ENCODE peak calls at places on chromosomes 6 and 20, in six cellular contexts. O, A, N, V, E and Z are unnamed samples.

GRCh38 chr6:56595490-56596122 is 47.1 kb downstream of the DST start:
- DNase-seq in O (peak; percentile 30), A (peak; percentile 66), N (peak; percentile 59), V (peak; percentile 31), E (no peak), Z (peak; percentile 48)

GRCh38 chr6:113825776-113826175 is 31.4 kb upstream of the MARCKS start:
- DNase-seq in O (peak; percentile 84), A (no peak), N (no peak), V (no peak), E (no peak), Z (no peak)

GRCh38 chr6:107272246-107272645 is 156.9 kb upstream of the BEND3 start:
- DNase-seq in O (no peak), A (peak; percentile 85), N (no peak), V (no peak), E (no peak), Z (peak; percentile 24)

GRCh38 chr20:4973330-4974097 is 27.8 kb downstream of the SLC23A2 start:
- DNase-seq in O (peak; percentile 90), A (peak; percentile 66), N (peak; percentile 94), V (no peak), E (no peak), Z (no peak)

GRCh38 chr6:82608777-82609176 is 245.2 kb downstream of the TPBG start:
- DNase-seq in O (no peak), A (no peak), N (no peak), V (peak; percentile 14), E (no peak), Z (no peak)

GRCh38 chr6:53623497-53623896 is 42.1 kb downstream of the KLHL31 start:
- DNase-seq in O (peak; percentile 61), A (no peak), N (no peak), V (no peak), E (no peak), Z (no peak)

GRCh38 chr6:101537917-101538316 is 144.4 kb downstream of the GRIK2 start:
- DNase-seq in O (peak; percentile 40), A (no peak), N (peak; percentile 39), V (no peak), E (no peak), Z (no peak)

GRCh38 chr20:50744143-50744792 is 12.9 kb downstream of the PARD6B start:
- DNase-seq in O (peak; percentile 88), A (peak; percentile 87), N (peak; percentile 96), V (no peak), E (no peak), Z (peak; percentile 95)

GRCh38 chr6:129680633-129681032 is 29.3 kb downstream of the ARHGAP18 start:
- DNase-seq in O (no peak), A (peak; percentile 57), N (no peak), V (no peak), E (no peak), Z (no peak)

GRCh38 chr6:56843476-56844349 is 111.2 kb upstream of the BEND6 start:
- DNase-seq in O (peak; percentile 73), A (peak; percentile 63), N (peak; percentile 87), V (peak; percentile 79), E (peak; percentile 79), Z (peak; percentile 96)

GRCh38 chr6:117624869-117625481 is 22.7 kb upstream of the GOPC start:
- DNase-seq in O (no peak), A (no peak), N (no peak), V (no peak), E (no peak), Z (peak; percentile 51)

GRCh38 chr6:151391021-151391470 is 313 bp downstream of the ZBTB2 start:
- DNase-seq in O (peak; percentile 60), A (peak; percentile 64), N (peak; percentile 73), V (peak; percentile 77), E (no peak), Z (peak; percentile 85)

GRCh38 chr20:37081717-37082289 is 14.0 kb downstream of the RBL1 start:
- DNase-seq in O (no peak), A (peak; percentile 38), N (peak; percentile 15), V (no peak), E (no peak), Z (peak; percentile 3)

GRCh38 chr6:38671885-38672467 is 31.0 kb downstream of the GLO1 start:
- DNase-seq in O (peak; percentile 76), A (peak; percentile 80), N (peak; percentile 65), V (peak; percentile 17), E (no peak), Z (peak; percentile 69)

GRCh38 chr20:63885264-63886053 is 9.5 kb upstream of the DNAJC5 start:
- DNase-seq in O (no peak), A (peak; percentile 58), N (no peak), V (no peak), E (no peak), Z (no peak)

GRCh38 chr20:20663841-20664240 is 48.6 kb downstream of the RALGAPA2 start:
- DNase-seq in O (no peak), A (no peak), N (no peak), V (no peak), E (no peak), Z (no peak)

GRCh38 chr6:40937491-40937890 is 101.5 kb downstream of the UNC5CL start:
- DNase-seq in O (peak; percentile 65), A (no peak), N (peak; percentile 73), V (no peak), E (no peak), Z (no peak)

GRCh38 chr20:64079273-64080012 is at the start of gene RGS19:
- DNase-seq in O (peak; percentile 64), A (peak; percentile 48), N (no peak), V (peak; percentile 77), E (no peak), Z (peak; percentile 77)

GRCh38 chr6:37524025-37524647 is 24.4 kb upstream of the CCDC167 start:
- DNase-seq in O (peak; percentile 64), A (peak; percentile 34), N (no peak), V (no peak), E (no peak), Z (no peak)

GRCh38 chr6:167906899-167907298 is 80.2 kb downstream of the AFDN start:
- DNase-seq in O (no peak), A (no peak), N (no peak), V (no peak), E (no peak), Z (peak; percentile 26)

GRCh38 chr6:73156793-73157767 is 68.2 kb downstream of the KHDC1L start:
- DNase-seq in O (no peak), A (no peak), N (no peak), V (no peak), E (no peak), Z (peak; percentile 7)

GRCh38 chr6:2858678-2859324 is 17.1 kb upstream of the SERPINB1 start:
- DNase-seq in O (no peak), A (peak; percentile 41), N (peak; percentile 49), V (no peak), E (no peak), Z (no peak)

GRCh38 chr6:22106445-22106844 is 190.4 kb downstream of the PRL start:
- DNase-seq in O (no peak), A (no peak), N (no peak), V (no peak), E (no peak), Z (no peak)

GRCh38 chr6:146352163-146352562 is 191.5 kb upstream of the RAB32 start:
- DNase-seq in O (no peak), A (no peak), N (no peak), V (no peak), E (no peak), Z (no peak)

GRCh38 chr6:146347690-146348089 is 195.9 kb upstream of the RAB32 start:
- DNase-seq in O (no peak), A (no peak), N (no peak), V (no peak), E (no peak), Z (no peak)

GRCh38 chr6:146345582-146345981 is 198.1 kb upstream of the RAB32 start:
- DNase-seq in O (no peak), A (no peak), N (no peak), V (no peak), E (no peak), Z (no peak)

GRCh38 chr6:146351018-146351417 is 192.6 kb upstream of the RAB32 start:
- DNase-seq in O (no peak), A (no peak), N (no peak), V (no peak), E (no peak), Z (no peak)

DNA sequence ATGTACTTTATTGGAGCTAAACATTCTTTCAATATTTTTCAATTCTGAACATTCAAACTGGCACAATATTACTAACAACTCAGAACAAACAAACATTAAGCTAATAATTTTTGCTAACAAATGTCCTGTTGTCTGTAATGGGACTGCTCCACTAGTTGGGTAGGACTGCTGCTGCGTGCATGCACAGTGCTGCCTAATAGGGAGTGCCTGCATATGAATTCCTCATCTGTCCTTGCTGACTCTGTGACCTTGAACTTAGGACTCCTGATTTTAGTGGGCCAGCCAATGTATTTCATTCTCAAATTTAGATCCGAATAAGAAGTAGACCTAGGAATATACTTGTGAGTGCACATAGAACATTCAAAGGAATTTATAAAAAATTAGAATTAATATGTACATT is 196.5 kb upstream of the RAB32 start:
- DNase-seq in O (no peak), A (no peak), N (no peak), V (no peak), E (no peak), Z (no peak)
- H3K4me3 ChIP-seq in O (no peak overlapping the region), A (no peak overlapping the region), N (no peak overlapping the region), V (no peak overlapping the region), E (no peak overlapping the region), Z (no peak overlapping the region)

DNA sequence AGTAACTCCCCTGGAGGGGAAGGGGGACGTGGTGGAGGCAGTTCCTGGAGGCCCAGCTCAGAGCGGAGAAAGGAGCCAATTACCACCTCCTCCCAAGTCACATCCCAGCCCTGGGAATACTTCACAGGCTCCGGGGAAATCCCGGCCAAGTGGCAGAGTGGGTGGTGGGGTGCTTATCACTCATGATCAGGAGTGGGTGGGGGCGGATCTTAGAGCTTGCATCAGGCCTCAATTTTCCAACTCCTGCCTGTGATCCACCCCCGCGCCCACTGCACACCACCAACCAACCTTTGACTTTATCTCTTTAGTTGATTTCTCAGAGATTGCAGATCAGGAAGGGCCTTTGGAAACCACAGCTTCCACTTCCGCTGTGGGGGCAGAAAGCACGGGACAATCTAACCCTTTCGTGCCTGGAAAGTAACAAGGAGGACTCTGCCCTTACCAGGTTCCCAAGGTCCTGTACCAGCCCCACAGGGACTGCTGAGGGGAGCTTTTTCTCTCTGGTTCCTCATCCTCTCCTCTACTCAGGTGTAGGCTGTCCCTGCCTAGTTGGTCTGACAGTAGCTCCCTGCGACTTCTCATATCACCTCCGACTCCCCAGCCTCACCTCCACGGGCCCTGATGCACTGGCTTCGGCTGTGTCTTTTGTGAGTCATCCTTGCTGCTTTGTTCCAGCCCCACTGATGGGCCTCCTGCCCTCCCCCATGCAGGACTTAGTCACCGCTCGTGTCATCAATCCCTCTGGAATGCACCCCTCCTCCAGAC is 24.9 kb upstream of the IER3 start:
- DNase-seq in O (peak; percentile 98), A (peak; percentile 62), N (peak; percentile 97), V (no peak), E (peak; percentile 49), Z (peak; percentile 95)
- H3K4ac ChIP-seq in O (peak overlapping the region; percentile 99), A (peak overlapping the region; percentile 69), N (peak overlapping the region; percentile 95), V (no peak overlapping the region), E (no peak overlapping the region), Z (peak overlapping the region; percentile 90)

DNA sequence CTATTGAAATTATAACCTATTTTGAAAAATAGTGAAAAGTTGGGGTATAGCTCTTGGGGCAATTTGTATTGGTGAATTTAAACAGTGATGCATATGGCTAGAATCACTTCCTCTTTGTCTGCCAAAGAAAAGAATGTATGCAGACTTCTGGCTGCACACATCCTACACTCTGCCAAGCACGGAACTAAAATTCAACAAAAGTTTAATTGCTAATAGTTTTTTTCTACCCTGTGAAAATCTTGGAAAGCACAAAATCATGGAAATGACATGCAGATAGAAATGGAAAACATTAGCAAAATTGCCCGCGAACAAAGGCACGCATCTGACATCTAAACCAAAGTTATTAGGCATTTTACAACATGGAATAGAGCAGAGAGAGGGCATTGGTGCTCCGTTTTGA is 106.4 kb upstream of the PDE10A start:
- DNase-seq in O (no peak), A (no peak), N (no peak), V (no peak), E (no peak), Z (no peak)
- H3K4me3 ChIP-seq in O (no peak overlapping the region), A (no peak overlapping the region), N (no peak overlapping the region), V (no peak overlapping the region), E (no peak overlapping the region), Z (no peak overlapping the region)

GRCh38 chr6:137692806-137693205 is 174.3 kb upstream of the TNFAIP3 start:
- DNase-seq in O (peak; percentile 56), A (no peak), N (no peak), V (no peak), E (no peak), Z (no peak)
- H3K4ac ChIP-seq in O (no peak overlapping the region), A (no peak overlapping the region), N (no peak overlapping the region), V (no peak overlapping the region), E (no peak overlapping the region), Z (no peak overlapping the region)